ENCODE peak calls at places on chromosomes 1 and 21, in six cellular contexts. B, X, G, A, L and Y are unnamed samples.

GRCh38 chr21:23686737-23687136 is 1920.5 kb downstream of the MRPL39 start:
- DNase-seq in B (no peak), X (no peak), G (no peak), A (no peak), L (no peak), Y (no peak)

GRCh38 chr1:183291802-183292515 is 105.9 kb downstream of the LAMC2 start:
- DNase-seq in B (no peak), X (peak; percentile 62), G (peak; percentile 30), A (no peak), L (peak; percentile 44), Y (no peak)

GRCh38 chr1:29279406-29279805 is 43.1 kb downstream of the PTPRU start:
- DNase-seq in B (no peak), X (no peak), G (no peak), A (no peak), L (no peak), Y (no peak)

GRCh38 chr1:202154766-202155477 is 5.5 kb downstream of the PTPN7 start:
- DNase-seq in B (peak; percentile 82), X (peak; percentile 93), G (peak; percentile 73), A (peak; percentile 56), L (peak; percentile 19), Y (peak; percentile 70)

GRCh38 chr1:79373481-79374132 is 367.1 kb upstream of the ADGRL4 start:
- DNase-seq in B (no peak), X (no peak), G (no peak), A (no peak), L (no peak), Y (no peak)

GRCh38 chr1:192311281-192311680 is 5.5 kb upstream of the RGS21 start:
- DNase-seq in B (no peak), X (peak; percentile 5), G (peak; percentile 61), A (no peak), L (peak; percentile 10), Y (no peak)

GRCh38 chr1:15994590-15995351 is 9.3 kb upstream of the SRARP start:
- DNase-seq in B (peak; percentile 46), X (peak; percentile 61), G (peak; percentile 70), A (no peak), L (peak; percentile 40), Y (peak; percentile 55)

GRCh38 chr1:201021333-201022177 is 2.0 kb downstream of the KIF21B start:
- DNase-seq in B (peak; percentile 44), X (no peak), G (no peak), A (no peak), L (no peak), Y (no peak)

GRCh38 chr1:224219612-224220011 is 36.6 kb downstream of the DEGS1 start:
- DNase-seq in B (no peak), X (no peak), G (no peak), A (no peak), L (no peak), Y (no peak)

GRCh38 chr1:153608089-153608672 is 4.8 kb downstream of the S100A16 start:
- DNase-seq in B (no peak), X (peak; percentile 39), G (no peak), A (no peak), L (peak; percentile 60), Y (peak; percentile 94)

GRCh38 chr1:211928993-211929637 is 98.6 kb upstream of the LPGAT1 start:
- DNase-seq in B (no peak), X (peak; percentile 60), G (peak; percentile 31), A (no peak), L (peak; percentile 44), Y (peak; percentile 48)

GRCh38 chr1:52795464-52795863 is 47.1 kb upstream of the ZYG11A start:
- DNase-seq in B (no peak), X (no peak), G (no peak), A (no peak), L (no peak), Y (no peak)

GRCh38 chr1:155608888-155609225 is 1.2 kb upstream of the MSTO1 start:
- DNase-seq in B (no peak), X (no peak), G (no peak), A (no peak), L (no peak), Y (no peak)

GRCh38 chr1:25787477-25788043 is 12.4 kb upstream of the SELENON start:
- DNase-seq in B (no peak), X (no peak), G (no peak), A (no peak), L (no peak), Y (no peak)

GRCh38 chr1:54869173-54869851 is 17.7 kb downstream of the DHCR24 start:
- DNase-seq in B (no peak), X (no peak), G (no peak), A (no peak), L (no peak), Y (no peak)

GRCh38 chr1:215146252-215146975 is 63.9 kb downstream of the KCNK2 start:
- DNase-seq in B (peak; percentile 35), X (peak; percentile 57), G (peak; percentile 39), A (no peak), L (peak; percentile 10), Y (peak; percentile 19)

GRCh38 chr1:188652678-188653077 is 1823.9 kb downstream of the PLA2G4A start:
- DNase-seq in B (no peak), X (no peak), G (peak; percentile 76), A (no peak), L (peak; percentile 4), Y (no peak)

GRCh38 chr1:2099871-2100774 is 49.9 kb downstream of the PRKCZ start:
- DNase-seq in B (no peak), X (no peak), G (no peak), A (no peak), L (no peak), Y (no peak)

GRCh38 chr1:151510614-151510956 is 602 bp upstream of the CGN start:
- DNase-seq in B (no peak), X (no peak), G (no peak), A (no peak), L (no peak), Y (no peak)

GRCh38 chr21:34886554-34887385 is 162.3 kb downstream of the RUNX1 start:
- DNase-seq in B (peak; percentile 76), X (peak; percentile 56), G (peak; percentile 51), A (no peak), L (no peak), Y (no peak)

GRCh38 chr1:170711682-170712081 is 47.8 kb downstream of the PRRX1 start:
- DNase-seq in B (no peak), X (no peak), G (peak; percentile 17), A (no peak), L (peak; percentile 33), Y (no peak)

GRCh38 chr1:173269490-173270230 is 62.5 kb upstream of the TNFSF4 start:
- DNase-seq in B (no peak), X (peak; percentile 3), G (peak; percentile 89), A (no peak), L (peak; percentile 87), Y (peak; percentile 82)

GRCh38 chr21:24938592-24938991 is 668.7 kb downstream of the MRPL39 start:
- DNase-seq in B (no peak), X (no peak), G (no peak), A (no peak), L (no peak), Y (no peak)

GRCh38 chr1:222127526-222128152 is 385.8 kb upstream of the DUSP10 start:
- DNase-seq in B (no peak), X (no peak), G (peak; percentile 8), A (no peak), L (no peak), Y (no peak)

GRCh38 chr1:15154480-15155036 is 1.0 kb downstream of the TMEM51 start:
- DNase-seq in B (peak; percentile 73), X (peak; percentile 80), G (peak; percentile 74), A (no peak), L (peak; percentile 59), Y (no peak)

DNA sequence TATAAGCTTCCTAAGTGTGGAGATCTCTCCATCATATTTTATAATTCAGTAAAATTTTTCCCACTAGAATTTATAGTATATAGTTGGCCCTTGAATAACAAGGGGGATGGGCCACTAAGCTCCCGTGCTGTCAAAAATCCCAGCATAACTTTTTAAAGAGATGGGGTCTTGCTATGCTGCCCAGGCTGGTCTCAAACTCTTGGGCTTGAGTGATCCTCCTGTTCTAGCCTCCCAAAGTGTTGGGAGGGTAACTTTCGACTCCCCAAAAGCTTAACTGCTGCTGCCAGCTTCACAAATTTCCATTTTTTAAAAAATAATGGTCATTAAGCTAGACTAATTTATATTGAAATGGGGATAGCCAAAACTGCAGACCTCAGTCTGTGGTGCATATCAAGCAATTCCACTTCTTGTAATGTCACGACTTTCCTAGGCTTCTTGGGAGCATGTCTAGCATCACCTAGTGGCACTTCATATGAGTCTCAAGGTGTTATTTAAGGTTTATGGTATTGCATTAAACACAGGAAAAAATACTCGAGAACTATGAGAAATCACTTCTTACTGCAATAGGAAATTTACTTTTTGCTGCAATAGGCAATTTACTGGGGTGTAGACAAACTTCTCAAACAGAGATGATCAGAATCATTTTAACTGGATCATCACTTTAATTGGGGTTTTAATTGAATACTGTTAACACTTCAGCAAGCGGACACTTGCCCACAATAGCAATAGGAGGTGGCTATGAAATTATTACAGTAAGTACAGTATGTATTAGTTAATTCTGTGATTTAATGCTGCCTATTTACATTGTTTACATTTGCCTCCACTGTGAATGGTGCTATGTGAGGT is 19.3 kb upstream of the ACTA1 start:
- DNase-seq in B (peak; percentile 44), X (peak; percentile 49), G (peak; percentile 32), A (no peak), L (no peak), Y (no peak)
- H3K36me3 ChIP-seq in B (peaks cover 18% of the 10 kb centered on the region), X (peaks cover 15% of the 10 kb centered on the region), G (peaks cover 13% of the 10 kb centered on the region), A (peaks cover 93% of the 10 kb centered on the region), L (peaks cover 24% of the 10 kb centered on the region), Y (no peaks in the 10 kb centered on the region)

GRCh38 chr1:118661769-118662320 is 326.3 kb downstream of the TBX15 start:
- DNase-seq in B (no peak), X (no peak), G (no peak), A (no peak), L (no peak), Y (no peak)

GRCh38 chr1:118660769-118661168 is 327.4 kb downstream of the TBX15 start:
- DNase-seq in B (no peak), X (no peak), G (no peak), A (no peak), L (no peak), Y (no peak)

DNA sequence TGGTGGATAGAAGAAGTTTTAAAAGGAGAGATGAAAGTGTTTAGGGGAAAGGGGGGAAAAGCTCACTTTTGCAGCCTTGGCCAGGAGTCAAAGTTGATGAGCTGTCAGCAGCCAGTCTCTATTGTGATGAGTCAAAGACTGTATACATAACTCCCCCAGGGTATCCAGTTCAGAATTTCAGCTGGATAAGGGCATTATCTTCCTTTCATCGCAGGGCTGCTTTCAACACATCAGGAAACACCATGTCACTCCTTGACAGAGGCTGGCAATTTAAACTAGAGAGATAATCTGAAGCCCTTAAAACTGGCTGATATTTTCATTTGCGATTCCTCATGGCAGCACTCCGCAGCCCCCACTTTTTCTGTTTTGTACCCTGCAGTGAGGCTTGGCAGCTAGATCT is 328.5 kb downstream of the TBX15 start:
- DNase-seq in B (peak; percentile 6), X (no peak), G (no peak), A (no peak), L (no peak), Y (no peak)
- H3K4me2 ChIP-seq in B (no peak overlapping the region), X (no peak overlapping the region), G (no peak overlapping the region), A (no peak overlapping the region), L (no peak overlapping the region), Y (no peak overlapping the region)

GRCh38 chr21:17370750-17371325 is 142.0 kb upstream of the CXADR start:
- DNase-seq in B (no peak), X (peak; percentile 59), G (no peak), A (no peak), L (no peak), Y (no peak)
- H2AFZ ChIP-seq in B (no peak overlapping the region), X (peak overlapping the region; percentile 3), G (no peak overlapping the region), A (no peak overlapping the region), L (no peak overlapping the region), Y (peak overlapping the region; percentile 53)

DNA sequence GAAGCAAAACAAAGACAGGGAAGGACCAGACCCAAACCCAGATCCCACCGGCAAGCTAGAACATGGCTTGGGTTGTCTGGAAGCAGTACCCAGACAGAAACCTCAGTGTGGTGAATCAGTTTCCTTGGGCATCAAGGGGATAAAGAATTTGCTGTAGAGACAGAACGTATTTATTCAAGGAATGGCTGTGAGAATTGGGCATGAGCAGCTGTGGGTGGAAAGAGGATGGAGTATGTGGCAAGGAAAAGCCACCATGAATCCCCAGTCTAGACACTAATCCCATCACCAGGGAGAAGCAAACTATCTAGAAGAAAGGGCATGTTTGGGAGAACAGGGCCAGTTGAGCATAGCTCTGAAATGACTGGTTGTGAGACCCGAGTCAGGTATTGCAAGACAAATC is 109.2 kb downstream of the TOMM20 start:
- DNase-seq in B (no peak), X (no peak), G (peak; percentile 24), A (no peak), L (peak; percentile 68), Y (no peak)
- H3K36me3 ChIP-seq in B (no peaks in the 10 kb centered on the region), X (no peaks in the 10 kb centered on the region), G (no peaks in the 10 kb centered on the region), A (no peaks in the 10 kb centered on the region), L (no peaks in the 10 kb centered on the region), Y (no peaks in the 10 kb centered on the region)